ENCODE peak calls at places on chromosomes 4 and X, in four cellular contexts. P is GM12878, H is HepG2, L is H1. W is an unnamed sample. For H3K4me1, the result is how much of the 10 kb centered on the place peaks cover.

GRCh38 chrX:138986235-138986634 is 274.7 kb upstream of the FGF13 start:
- DNase-seq in P (no peak), H (no peak), L (no peak), W (no peak)

GRCh38 chr4:124279741-124280140 is 432.8 kb downstream of the ANKRD50 start:
- DNase-seq in P (no peak), H (no peak), L (no peak), W (no peak)

GRCh38 chrX:83469551-83469950 is 38.5 kb upstream of the POU3F4 start:
- DNase-seq in P (no peak), H (peak), L (no peak), W (peak)

GRCh38 chrX:13669246-13669689 is 16.3 kb downstream of the TCEANC start:
- DNase-seq in P (peak), H (peak), L (no peak), W (no peak)

GRCh38 chr4:76748649-76749048 is 149.3 kb downstream of the SOWAHB start:
- DNase-seq in P (no peak), H (peak), L (no peak), W (no peak)

GRCh38 chr4:182155806-182156205 is 87.4 kb upstream of the TENM3 start:
- DNase-seq in P (no peak), H (no peak), L (no peak), W (no peak)

GRCh38 chr4:168744021-168744420 is 247.2 kb downstream of the PALLD start:
- DNase-seq in P (no peak), H (peak), L (no peak), W (no peak)

GRCh38 chrX:20547649-20548051 is 280.9 kb upstream of the RPS6KA3 start:
- DNase-seq in P (no peak), H (peak), L (no peak), W (no peak)

GRCh38 chr4:7897811-7898210 is 41.9 kb downstream of the AFAP1 start:
- DNase-seq in P (no peak), H (no peak), L (no peak), W (no peak)

GRCh38 chr4:14415146-14415545 is 587.1 kb upstream of the CPEB2 start:
- DNase-seq in P (no peak), H (no peak), L (no peak), W (no peak)

GRCh38 chr4:176834531-176834930 is 41.8 kb upstream of the VEGFC start:
- DNase-seq in P (no peak), H (no peak), L (no peak), W (no peak)

GRCh38 chr4:6501171-6501570 is 28.8 kb upstream of the PPP2R2C start:
- DNase-seq in P (no peak), H (no peak), L (no peak), W (no peak)

GRCh38 chr4:15457401-15458201 is 12.1 kb upstream of the CC2D2A start:
- DNase-seq in P (peak), H (peak), L (no peak), W (peak)

GRCh38 chr4:76485450-76485849 is 50.4 kb downstream of the SHROOM3 start:
- DNase-seq in P (no peak), H (peak), L (peak), W (peak)

GRCh38 chr4:1122501-1122900 is 9.1 kb upstream of the RNF212 start:
- DNase-seq in P (no peak), H (no peak), L (no peak), W (no peak)

GRCh38 chrX:67780694-67781109 is 236.9 kb downstream of the AR start:
- DNase-seq in P (no peak), H (no peak), L (no peak), W (no peak)

GRCh38 chrX:136765957-136766356 is 14.8 kb downstream of the ARHGEF6 start:
- DNase-seq in P (no peak), H (no peak), L (no peak), W (no peak)

GRCh38 chrX:108584617-108585211 is 145.1 kb downstream of the COL4A5 start:
- DNase-seq in P (peak), H (no peak), L (no peak), W (peak)

GRCh38 chrX:139972629-139973257 is 7.4 kb upstream of the CXorf66 start:
- DNase-seq in P (no peak), H (no peak), L (no peak), W (no peak)

GRCh38 chr4:151692821-151693504 is 67.8 kb downstream of the GATB start:
- DNase-seq in P (no peak), H (no peak), L (no peak), W (no peak)

GRCh38 chr4:91087743-91088142 is 960.5 kb downstream of the CCSER1 start:
- DNase-seq in P (no peak), H (no peak), L (no peak), W (no peak)

GRCh38 chr4:110510955-110511544 is 35.1 kb downstream of the ENPEP start:
- DNase-seq in P (no peak), H (peak), L (no peak), W (no peak)

GRCh38 chrX:133090410-133090809 is 6.5 kb downstream of the USP26 start:
- DNase-seq in P (no peak), H (no peak), L (no peak), W (no peak)

GRCh38 chrX:2928127-2928582 is 984 bp downstream of the ARSD start:
- DNase-seq in P (no peak), H (peak), L (peak), W (peak)

GRCh38 chr4:175190654-175191053 is 272.5 kb downstream of the ADAM29 start:
- DNase-seq in P (no peak), H (no peak), L (no peak), W (no peak)

GRCh38 chr4:8241895-8242696 is 27.5 kb upstream of the HTRA3 start:
- DNase-seq in P (no peak), H (peak), L (peak), W (peak)

GRCh38 chr4:10917475-10918103 is 233.0 kb upstream of the CLNK start:
- DNase-seq in P (no peak), H (no peak), L (no peak), W (no peak)

GRCh38 chrX:31603411-31604120 is 531.7 kb upstream of the FTHL17 start:
- DNase-seq in P (no peak), H (no peak), L (no peak), W (no peak)

GRCh38 chr4:7306021-7306420 is 113.7 kb downstream of the SORCS2 start:
- DNase-seq in P (no peak), H (no peak), L (no peak), W (no peak)

GRCh38 chr4:169399976-169400767 is 129.4 kb upstream of the SH3RF1 start:
- DNase-seq in P (no peak), H (no peak), L (no peak), W (no peak)

GRCh38 chrX:29042341-29042740 is 455.1 kb downstream of the IL1RAPL1 start:
- DNase-seq in P (no peak), H (no peak), L (no peak), W (no peak)

GRCh38 chr4:132691668-132692067 is 457.4 kb upstream of the PCDH10 start:
- DNase-seq in P (no peak), H (no peak), L (no peak), W (no peak)

GRCh38 chrX:151397741-151398070 is 700 bp downstream of the VMA21 start:
- DNase-seq in P (no peak), H (no peak), L (no peak), W (no peak)

GRCh38 chr4:3856604-3857204 is 90.5 kb downstream of the ADRA2C start:
- DNase-seq in P (no peak), H (no peak), L (no peak), W (no peak)

GRCh38 chr4:155566241-155566823 is 100.3 kb upstream of the GUCY1A1 start:
- DNase-seq in P (no peak), H (no peak), L (no peak), W (no peak)

DNA sequence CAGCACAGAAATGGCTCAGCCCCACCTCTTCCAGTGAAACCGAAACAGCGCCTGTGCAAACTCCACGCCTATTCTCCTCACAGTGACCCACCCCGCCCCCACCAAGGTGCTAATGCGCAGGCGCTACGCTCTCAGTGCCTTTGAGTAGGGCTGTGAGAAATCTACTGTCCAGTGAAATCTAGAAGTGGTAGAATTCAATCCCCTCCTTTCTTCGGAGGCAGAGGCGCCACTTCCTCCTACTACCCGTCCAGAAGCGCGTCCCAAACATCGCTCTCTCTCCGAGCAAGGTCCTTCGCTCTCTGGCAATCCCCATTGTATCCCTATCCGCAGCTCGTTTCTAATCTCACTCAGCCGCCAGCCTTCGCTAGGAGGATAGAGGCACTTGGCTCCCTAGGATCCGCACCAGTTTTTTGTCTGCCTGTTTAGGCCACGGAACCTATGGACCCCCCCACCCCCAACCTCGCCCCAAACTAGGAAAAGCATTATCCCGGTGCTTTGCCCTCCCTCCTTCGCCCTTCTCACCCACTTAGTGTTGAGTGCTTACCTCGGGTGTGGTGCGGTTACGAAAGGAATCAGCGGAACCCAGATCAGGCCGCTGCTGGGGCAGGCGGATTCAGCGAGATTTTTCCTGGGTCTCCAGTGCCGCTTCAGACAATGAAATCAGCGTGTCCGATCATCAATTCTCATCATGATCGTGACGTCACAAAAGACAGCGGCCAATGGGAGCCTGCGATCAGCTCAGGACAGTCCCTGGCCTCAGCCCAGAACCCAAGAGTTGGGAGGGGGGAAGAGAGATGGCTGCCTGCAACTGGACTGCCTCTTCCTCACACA is at the start of gene HDX:
- DNase-seq in P (peak), H (peak), L (no peak), W (peak)
- TF ChIP-seq SUZ12 in P (no peak), H (no peak), L (no peak), W (no peak)

DNA sequence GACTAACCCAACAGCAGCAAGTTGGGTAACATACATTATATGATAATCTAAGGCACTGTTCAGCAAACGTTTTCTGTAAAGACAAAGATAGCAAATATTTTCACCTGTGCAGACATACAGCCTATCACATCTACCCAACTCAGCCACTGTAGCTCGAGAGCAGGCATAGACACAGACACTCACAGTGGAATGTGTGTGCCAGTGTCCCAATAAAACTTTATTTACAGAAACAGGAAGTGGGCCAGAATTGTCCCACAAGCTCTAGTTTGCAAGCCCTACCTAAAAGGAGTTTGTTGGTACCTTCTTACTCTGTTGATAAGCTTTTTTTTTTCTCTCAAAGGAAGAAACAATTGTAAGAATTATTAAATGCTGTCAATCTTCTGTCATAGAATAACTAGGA is 11.9 kb upstream of the FAM9A start:
- DNase-seq in P (no peak), H (no peak), L (no peak), W (no peak)
- H3K4me1 ChIP-seq in P (under half), H (under half), L (under half), W (under half)

GRCh38 chr4:119011607-119011988 is 122.9 kb downstream of the SYNPO2 start:
- DNase-seq in P (no peak), H (no peak), L (no peak), W (no peak)
- TF ChIP-seq SUZ12 in P (no peak), H (no peak), L (no peak), W (no peak)

DNA sequence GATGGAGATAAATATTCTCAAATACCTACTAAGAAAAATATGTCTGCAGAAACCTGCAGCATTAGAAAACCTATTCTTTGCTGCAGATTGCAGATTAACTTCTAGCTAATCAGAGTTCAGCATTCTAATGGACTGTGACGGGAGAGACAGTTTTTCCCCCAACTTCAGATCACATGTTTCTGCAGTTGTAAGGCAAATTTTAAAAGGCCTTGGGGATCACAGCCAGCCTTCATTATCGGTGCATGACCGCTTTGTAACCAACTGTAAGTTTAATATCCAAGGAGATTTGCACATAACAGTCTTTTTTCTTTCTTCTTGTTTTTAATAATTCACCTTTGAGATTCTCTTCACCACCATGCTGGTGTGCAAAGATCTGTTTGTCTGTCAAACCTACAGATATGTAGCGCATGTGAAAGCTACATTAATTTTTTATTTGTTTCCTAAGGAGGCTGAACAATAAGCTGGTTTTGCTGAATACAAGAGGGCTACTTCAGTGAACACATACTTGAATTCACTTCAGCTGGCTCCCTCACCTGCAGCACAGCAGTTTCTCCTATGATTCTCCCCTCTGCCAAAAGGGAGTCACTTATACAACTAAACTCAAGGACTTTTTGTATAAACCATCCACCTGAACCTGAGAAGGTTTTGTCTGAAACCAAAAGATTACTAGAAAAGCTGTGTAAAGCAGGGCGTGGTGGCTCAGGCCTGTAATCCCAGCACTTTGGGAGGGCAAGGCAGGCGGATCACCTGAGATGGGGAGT is 488.5 kb downstream of the RPA4 start:
- DNase-seq in P (no peak), H (no peak), L (no peak), W (no peak)
- H3K4me1 ChIP-seq in P (under half), H (under half), L (under half), W (under half)

GRCh38 chr4:140003851-140004579 is 150.0 kb downstream of the MAML3 start:
- DNase-seq in P (no peak), H (no peak), L (no peak), W (no peak)

GRCh38 chr4:140005699-140006098 is 148.3 kb downstream of the MAML3 start:
- DNase-seq in P (no peak), H (no peak), L (no peak), W (no peak)

GRCh38 chr4:140000232-140000631 is 153.8 kb downstream of the MAML3 start:
- DNase-seq in P (no peak), H (no peak), L (no peak), W (no peak)

DNA sequence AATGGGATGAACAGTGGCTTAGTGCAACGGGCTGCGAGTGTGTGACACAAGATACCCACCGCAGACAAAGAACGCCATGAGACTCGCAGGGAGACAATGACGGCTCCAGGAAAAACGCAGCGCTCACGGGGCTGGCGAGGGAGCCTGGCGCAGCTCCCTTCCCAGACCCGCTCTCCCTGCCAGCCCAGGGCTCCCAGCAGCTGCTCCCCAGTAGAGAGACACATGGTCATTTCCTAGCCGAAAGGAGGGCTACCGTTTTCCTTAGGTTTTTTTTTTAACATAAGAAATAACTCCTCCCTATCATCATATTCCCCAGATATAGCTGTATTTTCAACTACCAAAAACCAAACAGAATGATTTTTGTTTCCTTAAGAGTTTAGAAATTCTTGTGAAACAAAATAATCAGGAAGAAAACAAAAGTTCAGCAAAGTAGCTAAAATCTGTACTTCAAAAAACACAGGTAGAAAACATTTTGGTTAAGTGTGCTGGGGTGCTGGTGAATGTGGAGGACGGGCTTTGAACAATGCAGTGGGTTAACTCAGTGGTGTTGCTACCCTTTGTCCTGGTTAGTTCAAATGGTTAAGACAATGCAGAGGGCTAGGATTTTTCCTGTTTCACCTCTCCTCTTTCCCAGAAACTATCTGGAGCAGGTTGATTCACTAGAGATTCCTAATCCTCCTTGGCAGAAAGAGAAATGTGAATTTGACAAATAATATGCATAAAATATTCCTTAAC is 149.2 kb downstream of the MAML3 start:
- DNase-seq in P (no peak), H (no peak), L (no peak), W (no peak)
- TF ChIP-seq SUZ12 in P (no peak), H (no peak), L (no peak), W (no peak)

W was measured in NT2/D1.